ENCODE peak calls at places on chromosomes 2 and 18, in eight cellular contexts. One of them, this sample, is unnamed.

GRCh38 chr2:112673008-112673407 is 27.3 kb downstream of the SLC20A1 start:
- DNase-seq in A549: no peak
- DNase-seq in endothelial cell of umbilical vein: no peak
- DNase-seq in lower leg skin: no peak
- DNase-seq in stomach: no peak
- DNase-seq in NB4: no peak
- DNase-seq in esophagus squamous epithelium: no peak
- DNase-seq in gastrocnemius medialis: no peak
- DNase-seq in this sample: no peak

GRCh38 chr2:201127570-201127969 is 11.6 kb downstream of the CFLAR start:
- DNase-seq in A549: peak
- DNase-seq in endothelial cell of umbilical vein: peak
- DNase-seq in lower leg skin: no peak
- DNase-seq in stomach: no peak
- DNase-seq in NB4: no peak
- DNase-seq in esophagus squamous epithelium: no peak
- DNase-seq in gastrocnemius medialis: peak
- DNase-seq in this sample: no peak

GRCh38 chr2:46438102-46438501 is 41.3 kb upstream of the TMEM247 start:
- DNase-seq in A549: no peak
- DNase-seq in endothelial cell of umbilical vein: no peak
- DNase-seq in lower leg skin: no peak
- DNase-seq in stomach: no peak
- DNase-seq in NB4: no peak
- DNase-seq in esophagus squamous epithelium: no peak
- DNase-seq in gastrocnemius medialis: no peak
- DNase-seq in this sample: no peak

GRCh38 chr18:45589559-45590041 is 25.7 kb upstream of the SLC14A2 start:
- DNase-seq in A549: no peak
- DNase-seq in endothelial cell of umbilical vein: no peak
- DNase-seq in lower leg skin: no peak
- DNase-seq in stomach: no peak
- DNase-seq in NB4: no peak
- DNase-seq in esophagus squamous epithelium: no peak
- DNase-seq in gastrocnemius medialis: no peak
- DNase-seq in this sample: no peak

GRCh38 chr2:46325178-46325928 is 28.1 kb downstream of the EPAS1 start:
- DNase-seq in A549: no peak
- DNase-seq in endothelial cell of umbilical vein: peak
- DNase-seq in lower leg skin: no peak
- DNase-seq in stomach: no peak
- DNase-seq in NB4: no peak
- DNase-seq in esophagus squamous epithelium: no peak
- DNase-seq in gastrocnemius medialis: no peak
- DNase-seq in this sample: no peak

GRCh38 chr2:241680827-241681599 is 5.6 kb downstream of the DTYMK start:
- DNase-seq in A549: peak
- DNase-seq in endothelial cell of umbilical vein: peak
- DNase-seq in lower leg skin: no peak
- DNase-seq in stomach: no peak
- DNase-seq in NB4: peak
- DNase-seq in esophagus squamous epithelium: no peak
- DNase-seq in gastrocnemius medialis: no peak
- DNase-seq in this sample: no peak

GRCh38 chr2:10909050-10909995 is 2.4 kb upstream of the KCNF1 start:
- DNase-seq in A549: peak
- DNase-seq in endothelial cell of umbilical vein: peak
- DNase-seq in lower leg skin: no peak
- DNase-seq in stomach: no peak
- DNase-seq in NB4: peak
- DNase-seq in esophagus squamous epithelium: no peak
- DNase-seq in gastrocnemius medialis: no peak
- DNase-seq in this sample: no peak

GRCh38 chr2:215409331-215410127 is 26.3 kb downstream of the FN1 start:
- DNase-seq in A549: no peak
- DNase-seq in endothelial cell of umbilical vein: no peak
- DNase-seq in lower leg skin: no peak
- DNase-seq in stomach: no peak
- DNase-seq in NB4: no peak
- DNase-seq in esophagus squamous epithelium: no peak
- DNase-seq in gastrocnemius medialis: no peak
- DNase-seq in this sample: peak

GRCh38 chr2:141994066-141994465 is 136.8 kb downstream of the LRP1B start:
- DNase-seq in A549: no peak
- DNase-seq in endothelial cell of umbilical vein: no peak
- DNase-seq in lower leg skin: no peak
- DNase-seq in stomach: no peak
- DNase-seq in NB4: no peak
- DNase-seq in esophagus squamous epithelium: no peak
- DNase-seq in gastrocnemius medialis: no peak
- DNase-seq in this sample: no peak

GRCh38 chr2:61714210-61714609 is 139.7 kb downstream of the FAM161A start:
- DNase-seq in A549: no peak
- DNase-seq in endothelial cell of umbilical vein: no peak
- DNase-seq in lower leg skin: no peak
- DNase-seq in stomach: no peak
- DNase-seq in NB4: no peak
- DNase-seq in esophagus squamous epithelium: no peak
- DNase-seq in gastrocnemius medialis: peak
- DNase-seq in this sample: no peak

GRCh38 chr2:9074930-9075329 is 71.4 kb upstream of the MBOAT2 start:
- DNase-seq in A549: no peak
- DNase-seq in endothelial cell of umbilical vein: no peak
- DNase-seq in lower leg skin: no peak
- DNase-seq in stomach: no peak
- DNase-seq in NB4: no peak
- DNase-seq in esophagus squamous epithelium: no peak
- DNase-seq in gastrocnemius medialis: no peak
- DNase-seq in this sample: no peak

GRCh38 chr2:222733846-222734689 is 62.6 kb downstream of the MOGAT1 start:
- DNase-seq in A549: no peak
- DNase-seq in endothelial cell of umbilical vein: peak
- DNase-seq in lower leg skin: peak
- DNase-seq in stomach: no peak
- DNase-seq in NB4: no peak
- DNase-seq in esophagus squamous epithelium: no peak
- DNase-seq in gastrocnemius medialis: no peak
- DNase-seq in this sample: peak

GRCh38 chr2:165371356-165371755 is 98.1 kb upstream of the CSRNP3 start:
- DNase-seq in A549: no peak
- DNase-seq in endothelial cell of umbilical vein: no peak
- DNase-seq in lower leg skin: no peak
- DNase-seq in stomach: no peak
- DNase-seq in NB4: no peak
- DNase-seq in esophagus squamous epithelium: no peak
- DNase-seq in gastrocnemius medialis: no peak
- DNase-seq in this sample: no peak

DNA sequence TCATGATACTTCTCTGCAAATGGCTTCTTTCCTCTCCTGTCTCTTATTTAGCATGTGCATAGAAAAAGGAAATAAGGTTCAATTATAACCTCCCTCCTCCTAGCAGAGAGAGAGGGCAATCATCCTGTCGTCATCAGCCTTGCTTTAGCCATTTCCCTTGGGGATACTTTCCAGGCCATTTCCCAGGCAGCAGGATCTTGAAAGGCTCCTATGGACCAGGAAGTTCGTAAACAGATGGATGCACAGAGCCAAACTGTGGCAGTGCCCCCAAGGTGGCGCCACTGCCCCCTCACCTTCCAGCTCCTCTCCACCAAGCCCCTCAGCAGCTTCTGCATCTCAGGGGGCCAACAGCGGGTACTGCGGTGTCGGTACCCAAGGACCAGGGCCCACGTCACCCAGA is 157.4 kb downstream of the DTNA start:
- DNase-seq in A549: peak
- DNase-seq in endothelial cell of umbilical vein: peak
- DNase-seq in lower leg skin: no peak
- DNase-seq in stomach: no peak
- DNase-seq in NB4: peak
- DNase-seq in esophagus squamous epithelium: no peak
- DNase-seq in gastrocnemius medialis: no peak
- DNase-seq in this sample: no peak
- TF ChIP-seq CTCF in A549: no peak
- TF ChIP-seq CTCF in endothelial cell of umbilical vein: peak
- TF ChIP-seq CTCF in lower leg skin: no peak
- TF ChIP-seq CTCF in stomach: no peak
- TF ChIP-seq CTCF in NB4: peak
- TF ChIP-seq CTCF in esophagus squamous epithelium: no peak
- TF ChIP-seq CTCF in gastrocnemius medialis: peak
- TF ChIP-seq CTCF in this sample: no peak

GRCh38 chr2:85662899-85663683 is 4.9 kb downstream of the SFTPB start:
- DNase-seq in A549: peak
- DNase-seq in endothelial cell of umbilical vein: peak
- DNase-seq in lower leg skin: no peak
- DNase-seq in stomach: no peak
- DNase-seq in NB4: peak
- DNase-seq in esophagus squamous epithelium: no peak
- DNase-seq in gastrocnemius medialis: no peak
- DNase-seq in this sample: no peak

GRCh38 chr2:85663684-85664565 is 4.1 kb downstream of the SFTPB start:
- DNase-seq in A549: no peak
- DNase-seq in endothelial cell of umbilical vein: no peak
- DNase-seq in lower leg skin: no peak
- DNase-seq in stomach: no peak
- DNase-seq in NB4: no peak
- DNase-seq in esophagus squamous epithelium: no peak
- DNase-seq in gastrocnemius medialis: no peak
- DNase-seq in this sample: no peak

GRCh38 chr2:85660725-85661124 is 7.3 kb downstream of the SFTPB start:
- DNase-seq in A549: no peak
- DNase-seq in endothelial cell of umbilical vein: no peak
- DNase-seq in lower leg skin: no peak
- DNase-seq in stomach: no peak
- DNase-seq in NB4: no peak
- DNase-seq in esophagus squamous epithelium: no peak
- DNase-seq in gastrocnemius medialis: no peak
- DNase-seq in this sample: no peak

GRCh38 chr2:85659324-85659981 is 8.5 kb downstream of the SFTPB start:
- DNase-seq in A549: no peak
- DNase-seq in endothelial cell of umbilical vein: no peak
- DNase-seq in lower leg skin: no peak
- DNase-seq in stomach: no peak
- DNase-seq in NB4: no peak
- DNase-seq in esophagus squamous epithelium: no peak
- DNase-seq in gastrocnemius medialis: no peak
- DNase-seq in this sample: no peak

DNA sequence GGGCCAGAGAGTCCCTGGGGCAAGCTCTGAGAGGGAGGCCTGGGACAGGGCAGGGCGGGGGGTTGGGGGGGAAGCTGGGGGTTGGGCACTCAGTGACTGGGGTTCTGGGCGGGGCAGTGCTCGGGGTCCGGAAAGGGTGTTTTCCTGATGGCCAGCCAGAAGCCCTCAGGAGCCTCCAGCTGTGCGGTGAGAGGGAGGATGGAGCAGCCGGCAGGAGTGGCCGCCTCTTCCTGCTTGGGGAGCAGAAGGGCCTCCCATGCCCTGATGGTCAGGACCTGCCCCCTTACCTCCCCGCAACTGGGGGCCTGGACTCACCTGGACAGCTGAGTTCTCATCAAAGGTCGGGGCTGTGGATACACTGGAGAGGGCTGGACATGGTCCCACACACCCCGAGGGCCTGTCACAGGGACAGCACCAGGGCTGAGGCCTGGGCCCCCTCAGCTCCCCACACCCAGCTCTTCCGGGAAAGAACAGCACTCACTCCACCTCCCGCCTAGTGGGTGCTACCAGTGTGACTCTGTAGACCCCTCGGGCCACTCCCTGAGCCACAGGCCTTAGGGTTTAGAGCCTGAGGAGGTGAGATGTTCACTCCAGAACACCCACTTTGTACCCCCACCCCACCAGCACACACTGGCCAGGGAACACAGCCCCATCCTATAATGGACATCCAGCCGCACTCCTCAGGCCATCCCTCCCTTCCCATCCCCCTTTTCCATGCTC is 6.7 kb downstream of the SFTPB start:
- DNase-seq in A549: no peak
- DNase-seq in endothelial cell of umbilical vein: no peak
- DNase-seq in lower leg skin: no peak
- DNase-seq in stomach: no peak
- DNase-seq in NB4: no peak
- DNase-seq in esophagus squamous epithelium: no peak
- DNase-seq in gastrocnemius medialis: no peak
- DNase-seq in this sample: no peak
- TF ChIP-seq POLR2A in A549: no peak
- TF ChIP-seq POLR2A in endothelial cell of umbilical vein: no peak
- TF ChIP-seq POLR2A in lower leg skin: no peak
- TF ChIP-seq POLR2A in stomach: no peak
- TF ChIP-seq POLR2A in NB4: no peak
- TF ChIP-seq POLR2A in esophagus squamous epithelium: no peak
- TF ChIP-seq POLR2A in gastrocnemius medialis: no peak
- TF ChIP-seq POLR2A in this sample: no peak

GRCh38 chr2:71460595-71461303 is 7.4 kb downstream of the DYSF start:
- DNase-seq in A549: peak
- DNase-seq in endothelial cell of umbilical vein: peak
- DNase-seq in lower leg skin: no peak
- DNase-seq in stomach: no peak
- DNase-seq in NB4: peak
- DNase-seq in esophagus squamous epithelium: no peak
- DNase-seq in gastrocnemius medialis: no peak
- DNase-seq in this sample: no peak
- TF ChIP-seq CTCF in A549: peak
- TF ChIP-seq CTCF in endothelial cell of umbilical vein: peak
- TF ChIP-seq CTCF in lower leg skin: no peak
- TF ChIP-seq CTCF in stomach: peak
- TF ChIP-seq CTCF in NB4: peak
- TF ChIP-seq CTCF in esophagus squamous epithelium: no peak
- TF ChIP-seq CTCF in gastrocnemius medialis: peak
- TF ChIP-seq CTCF in this sample: no peak

DNA sequence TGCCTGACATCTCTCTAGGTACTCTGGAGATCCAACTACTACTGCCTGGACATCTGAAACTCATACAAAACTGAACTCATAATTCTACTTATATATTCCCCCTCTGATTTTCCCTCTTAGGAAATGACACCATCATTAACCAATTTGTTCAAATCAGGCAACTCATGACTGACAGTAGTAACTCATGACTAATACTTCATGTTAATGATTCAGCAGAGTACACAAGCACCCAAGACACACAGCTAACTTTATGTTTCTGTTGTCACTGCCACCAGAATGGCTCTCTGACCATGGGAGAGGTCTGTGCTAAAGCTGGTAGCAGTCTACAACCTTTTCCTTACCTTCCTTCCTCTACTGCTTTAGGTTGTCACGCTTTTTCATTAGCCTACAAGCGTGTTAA is 91.1 kb downstream of the ITSN2 start:
- DNase-seq in A549: peak
- DNase-seq in endothelial cell of umbilical vein: peak
- DNase-seq in lower leg skin: no peak
- DNase-seq in stomach: no peak
- DNase-seq in NB4: no peak
- DNase-seq in esophagus squamous epithelium: no peak
- DNase-seq in gastrocnemius medialis: no peak
- DNase-seq in this sample: no peak
- TF ChIP-seq POLR2A in A549: no peak
- TF ChIP-seq POLR2A in endothelial cell of umbilical vein: no peak
- TF ChIP-seq POLR2A in lower leg skin: no peak
- TF ChIP-seq POLR2A in stomach: no peak
- TF ChIP-seq POLR2A in NB4: no peak
- TF ChIP-seq POLR2A in esophagus squamous epithelium: no peak
- TF ChIP-seq POLR2A in gastrocnemius medialis: no peak
- TF ChIP-seq POLR2A in this sample: no peak

This sample was measured in breast epithelium.